ENCODE peak calls at places on chromosomes 4 and X, in seven cellular contexts. One of them, this sample, is unnamed. For H3K9me3, the result is how much of the 10 kb centered on the place peaks cover.

GRCh38 chrX:1316527-1316926 is 20.1 kb upstream of the IL3RA start:
- DNase-seq in suprapubic skin: peak
- DNase-seq in endodermal cell: no peak
- DNase-seq in left lung: peak
- DNase-seq in body of pancreas: peak
- DNase-seq in neural progenitor cell: no peak
- DNase-seq in colonic mucosa: peak
- DNase-seq in this sample: peak

GRCh38 chrX:129686422-129686948 is 31.7 kb upstream of the APLN start:
- DNase-seq in suprapubic skin: no peak
- DNase-seq in endodermal cell: no peak
- DNase-seq in left lung: no peak
- DNase-seq in body of pancreas: peak
- DNase-seq in neural progenitor cell: no peak
- DNase-seq in colonic mucosa: no peak
- DNase-seq in this sample: no peak

GRCh38 chr4:28555851-28556250 is 1695.2 kb downstream of the STIM2 start:
- DNase-seq in suprapubic skin: no peak
- DNase-seq in endodermal cell: no peak
- DNase-seq in left lung: no peak
- DNase-seq in body of pancreas: no peak
- DNase-seq in neural progenitor cell: no peak
- DNase-seq in colonic mucosa: no peak
- DNase-seq in this sample: no peak

GRCh38 chrX:22220941-22221340 is 51.8 kb upstream of the CBLL2 start:
- DNase-seq in suprapubic skin: no peak
- DNase-seq in endodermal cell: no peak
- DNase-seq in left lung: no peak
- DNase-seq in body of pancreas: no peak
- DNase-seq in neural progenitor cell: no peak
- DNase-seq in colonic mucosa: no peak
- DNase-seq in this sample: peak

GRCh38 chrX:46648660-46649059 is 75.1 kb downstream of the CHST7 start:
- DNase-seq in suprapubic skin: no peak
- DNase-seq in endodermal cell: peak
- DNase-seq in left lung: no peak
- DNase-seq in body of pancreas: no peak
- DNase-seq in neural progenitor cell: no peak
- DNase-seq in colonic mucosa: no peak
- DNase-seq in this sample: no peak

GRCh38 chr4:172786039-172786792 is 382.4 kb upstream of the GALNT7 start:
- DNase-seq in suprapubic skin: no peak
- DNase-seq in endodermal cell: no peak
- DNase-seq in left lung: no peak
- DNase-seq in body of pancreas: peak
- DNase-seq in neural progenitor cell: no peak
- DNase-seq in colonic mucosa: no peak
- DNase-seq in this sample: no peak

GRCh38 chrX:48683411-48683982 is at the start of gene WAS:
- DNase-seq in suprapubic skin: no peak
- DNase-seq in endodermal cell: no peak
- DNase-seq in left lung: no peak
- DNase-seq in body of pancreas: peak
- DNase-seq in neural progenitor cell: no peak
- DNase-seq in colonic mucosa: no peak
- DNase-seq in this sample: no peak

GRCh38 chr4:151489462-151490203 is 80.7 kb downstream of the FHIP1A start:
- DNase-seq in suprapubic skin: no peak
- DNase-seq in endodermal cell: peak
- DNase-seq in left lung: peak
- DNase-seq in body of pancreas: no peak
- DNase-seq in neural progenitor cell: peak
- DNase-seq in colonic mucosa: no peak
- DNase-seq in this sample: no peak

GRCh38 chr4:44448548-44449443 is at the start of gene KCTD8:
- DNase-seq in suprapubic skin: peak
- DNase-seq in endodermal cell: peak
- DNase-seq in left lung: peak
- DNase-seq in body of pancreas: peak
- DNase-seq in neural progenitor cell: peak
- DNase-seq in colonic mucosa: peak
- DNase-seq in this sample: peak

GRCh38 chr4:111031180-111031579 is 408.3 kb upstream of the PITX2 start:
- DNase-seq in suprapubic skin: no peak
- DNase-seq in endodermal cell: no peak
- DNase-seq in left lung: no peak
- DNase-seq in body of pancreas: no peak
- DNase-seq in neural progenitor cell: no peak
- DNase-seq in colonic mucosa: no peak
- DNase-seq in this sample: no peak

GRCh38 chrX:135543924-135544323 is 23.5 kb downstream of the INTS6L start:
- DNase-seq in suprapubic skin: no peak
- DNase-seq in endodermal cell: peak
- DNase-seq in left lung: no peak
- DNase-seq in body of pancreas: no peak
- DNase-seq in neural progenitor cell: peak
- DNase-seq in colonic mucosa: peak
- DNase-seq in this sample: no peak

GRCh38 chr4:5199912-5200311 is 148.6 kb downstream of the STK32B start:
- DNase-seq in suprapubic skin: no peak
- DNase-seq in endodermal cell: no peak
- DNase-seq in left lung: no peak
- DNase-seq in body of pancreas: no peak
- DNase-seq in neural progenitor cell: peak
- DNase-seq in colonic mucosa: no peak
- DNase-seq in this sample: no peak

GRCh38 chrX:68827256-68827655 is 1.6 kb upstream of the EFNB1 start:
- DNase-seq in suprapubic skin: no peak
- DNase-seq in endodermal cell: no peak
- DNase-seq in left lung: no peak
- DNase-seq in body of pancreas: no peak
- DNase-seq in neural progenitor cell: no peak
- DNase-seq in colonic mucosa: no peak
- DNase-seq in this sample: no peak

DNA sequence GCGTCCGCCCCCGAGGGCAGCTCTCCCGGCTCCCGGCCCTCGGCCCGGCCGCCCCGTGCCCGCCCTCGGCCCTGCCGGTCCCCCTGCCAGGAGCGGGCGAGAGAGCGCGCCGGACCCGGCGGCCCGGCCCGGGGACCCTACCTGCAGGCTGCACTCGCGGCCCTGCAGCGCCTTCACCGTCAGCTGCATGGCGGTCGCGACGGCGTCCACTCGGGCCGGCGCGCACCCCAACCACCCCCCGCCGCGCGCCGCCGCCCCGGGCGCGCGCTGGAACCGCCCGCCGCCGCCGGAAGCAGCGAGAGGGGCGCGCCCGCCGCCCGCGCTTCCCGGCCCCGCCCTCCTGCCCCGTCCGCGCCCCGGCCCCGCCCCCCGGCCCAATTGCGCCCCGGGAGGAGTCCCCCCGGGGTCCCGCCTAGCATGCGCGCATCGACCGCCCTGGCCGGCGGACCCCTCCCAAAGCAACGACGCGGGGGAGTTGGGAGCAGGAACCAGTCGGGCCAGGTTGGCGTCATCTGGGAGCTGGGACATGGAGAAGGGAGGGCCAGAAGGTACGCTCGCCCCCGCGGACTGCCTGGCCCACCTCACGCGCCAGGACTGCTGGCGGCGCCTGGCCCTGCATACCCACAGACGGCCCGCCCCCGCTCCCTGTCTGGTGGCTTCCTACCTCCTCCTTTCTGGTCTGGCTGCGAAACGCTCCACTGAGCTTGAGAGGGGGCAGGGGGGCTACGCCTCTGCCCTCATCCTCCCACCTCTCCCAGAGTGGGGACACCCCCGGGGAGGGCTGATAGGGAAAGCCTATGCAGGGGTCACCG is at the start of gene UBL4A:
- DNase-seq in suprapubic skin: peak
- DNase-seq in endodermal cell: peak
- DNase-seq in left lung: peak
- DNase-seq in body of pancreas: peak
- DNase-seq in neural progenitor cell: peak
- DNase-seq in colonic mucosa: peak
- DNase-seq in this sample: peak
- H3K9me3 ChIP-seq in suprapubic skin: under half
- H3K9me3 ChIP-seq in endodermal cell: under half
- H3K9me3 ChIP-seq in left lung: under half
- H3K9me3 ChIP-seq in body of pancreas: under half
- H3K9me3 ChIP-seq in neural progenitor cell: under half
- H3K9me3 ChIP-seq in colonic mucosa: under half
- H3K9me3 ChIP-seq in this sample: under half

GRCh38 chr4:70712604-70713452 is 8.9 kb upstream of the RUFY3 start:
- DNase-seq in suprapubic skin: no peak
- DNase-seq in endodermal cell: no peak
- DNase-seq in left lung: no peak
- DNase-seq in body of pancreas: no peak
- DNase-seq in neural progenitor cell: no peak
- DNase-seq in colonic mucosa: no peak
- DNase-seq in this sample: no peak

GRCh38 chr4:70709551-70710080 is 12.1 kb upstream of the RUFY3 start:
- DNase-seq in suprapubic skin: no peak
- DNase-seq in endodermal cell: no peak
- DNase-seq in left lung: no peak
- DNase-seq in body of pancreas: no peak
- DNase-seq in neural progenitor cell: peak
- DNase-seq in colonic mucosa: no peak
- DNase-seq in this sample: no peak

GRCh38 chr4:70713453-70714026 is 8.2 kb upstream of the RUFY3 start:
- DNase-seq in suprapubic skin: no peak
- DNase-seq in endodermal cell: peak
- DNase-seq in left lung: no peak
- DNase-seq in body of pancreas: no peak
- DNase-seq in neural progenitor cell: no peak
- DNase-seq in colonic mucosa: no peak
- DNase-seq in this sample: no peak

GRCh38 chr4:70712150-70712549 is 9.6 kb upstream of the RUFY3 start:
- DNase-seq in suprapubic skin: no peak
- DNase-seq in endodermal cell: no peak
- DNase-seq in left lung: no peak
- DNase-seq in body of pancreas: no peak
- DNase-seq in neural progenitor cell: no peak
- DNase-seq in colonic mucosa: no peak
- DNase-seq in this sample: no peak

DNA sequence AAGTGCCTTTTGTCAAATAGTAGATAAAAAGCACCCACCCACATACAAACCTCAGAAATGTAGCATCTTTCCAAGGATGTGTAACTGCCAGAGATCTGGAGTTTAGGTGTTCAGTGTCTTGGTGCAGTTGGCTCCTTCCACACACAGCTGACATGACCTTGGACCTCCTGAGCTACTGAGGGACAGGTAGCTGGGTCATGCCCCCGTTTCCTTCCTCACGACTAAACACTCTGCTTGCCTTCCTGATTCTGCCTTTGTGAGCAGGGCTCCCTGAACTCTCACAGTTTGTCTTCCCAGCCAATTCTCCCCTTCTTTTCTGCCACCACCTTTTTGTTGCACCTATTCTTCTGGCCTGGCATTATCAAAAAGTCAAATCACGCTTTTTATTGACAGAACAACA is 10.2 kb upstream of the RUFY3 start:
- DNase-seq in suprapubic skin: no peak
- DNase-seq in endodermal cell: no peak
- DNase-seq in left lung: no peak
- DNase-seq in body of pancreas: no peak
- DNase-seq in neural progenitor cell: no peak
- DNase-seq in colonic mucosa: no peak
- DNase-seq in this sample: no peak
- H3K4me3 ChIP-seq in suprapubic skin: no peak
- H3K4me3 ChIP-seq in endodermal cell: no peak
- H3K4me3 ChIP-seq in left lung: no peak
- H3K4me3 ChIP-seq in body of pancreas: no peak
- H3K4me3 ChIP-seq in neural progenitor cell: no peak
- H3K4me3 ChIP-seq in colonic mucosa: no peak
- H3K4me3 ChIP-seq in this sample: no peak

GRCh38 chr4:21205821-21206531 is 505.7 kb downstream of the PACRGL start:
- DNase-seq in suprapubic skin: no peak
- DNase-seq in endodermal cell: no peak
- DNase-seq in left lung: no peak
- DNase-seq in body of pancreas: no peak
- DNase-seq in neural progenitor cell: peak
- DNase-seq in colonic mucosa: no peak
- DNase-seq in this sample: no peak
- H3K9me3 ChIP-seq in suprapubic skin: under half
- H3K9me3 ChIP-seq in endodermal cell: under half
- H3K9me3 ChIP-seq in left lung: under half
- H3K9me3 ChIP-seq in body of pancreas: under half
- H3K9me3 ChIP-seq in neural progenitor cell: under half
- H3K9me3 ChIP-seq in colonic mucosa: under half
- H3K9me3 ChIP-seq in this sample: under half

GRCh38 chr4:184286346-184286745 is 68.7 kb upstream of the ENPP6 start:
- DNase-seq in suprapubic skin: no peak
- DNase-seq in endodermal cell: no peak
- DNase-seq in left lung: no peak
- DNase-seq in body of pancreas: no peak
- DNase-seq in neural progenitor cell: no peak
- DNase-seq in colonic mucosa: no peak
- DNase-seq in this sample: no peak

GRCh38 chr4:184289179-184289535 is 71.5 kb upstream of the ENPP6 start:
- DNase-seq in suprapubic skin: no peak
- DNase-seq in endodermal cell: no peak
- DNase-seq in left lung: no peak
- DNase-seq in body of pancreas: no peak
- DNase-seq in neural progenitor cell: no peak
- DNase-seq in colonic mucosa: no peak
- DNase-seq in this sample: no peak

GRCh38 chr4:184292465-184292867 is 74.8 kb upstream of the ENPP6 start:
- DNase-seq in suprapubic skin: no peak
- DNase-seq in endodermal cell: no peak
- DNase-seq in left lung: no peak
- DNase-seq in body of pancreas: no peak
- DNase-seq in neural progenitor cell: no peak
- DNase-seq in colonic mucosa: peak
- DNase-seq in this sample: no peak

GRCh38 chr4:184287697-184288255 is 70.1 kb upstream of the ENPP6 start:
- DNase-seq in suprapubic skin: no peak
- DNase-seq in endodermal cell: peak
- DNase-seq in left lung: peak
- DNase-seq in body of pancreas: peak
- DNase-seq in neural progenitor cell: peak
- DNase-seq in colonic mucosa: peak
- DNase-seq in this sample: no peak

DNA sequence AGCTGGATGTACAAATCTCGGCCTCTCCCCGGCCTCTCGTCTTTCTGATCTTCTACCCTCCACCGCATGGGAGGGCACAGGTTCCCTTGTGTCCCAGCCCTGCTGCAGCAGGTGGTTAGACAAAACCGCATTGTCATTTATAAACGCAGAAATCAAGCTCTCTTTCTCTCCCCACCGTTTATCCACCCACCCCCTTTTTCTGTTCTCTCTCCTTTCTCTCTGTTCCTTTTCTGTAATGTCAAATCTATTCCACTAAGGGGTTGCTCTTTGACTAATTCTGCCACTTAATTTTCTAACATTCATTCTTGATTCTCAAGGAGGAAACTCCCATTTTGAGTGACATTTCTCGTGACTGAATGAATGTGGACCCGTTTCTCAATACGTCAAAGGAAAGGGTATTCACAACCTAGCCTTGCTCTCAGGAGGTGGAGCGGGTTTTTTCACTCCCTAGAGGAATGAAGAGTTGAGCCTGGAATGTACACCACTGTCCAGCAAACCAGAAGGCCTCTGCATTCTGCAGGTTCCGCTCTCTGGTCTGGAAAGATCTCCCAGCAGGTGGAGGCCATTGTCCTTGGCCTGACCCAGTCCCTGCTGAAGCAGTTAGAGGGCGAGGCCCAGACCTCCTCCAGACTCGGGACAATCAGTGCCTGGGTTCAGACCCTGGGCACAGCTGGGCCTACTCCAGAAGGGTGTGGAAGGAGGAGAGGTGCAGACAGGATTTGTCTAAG is 70.9 kb upstream of the ENPP6 start:
- DNase-seq in suprapubic skin: no peak
- DNase-seq in endodermal cell: no peak
- DNase-seq in left lung: no peak
- DNase-seq in body of pancreas: no peak
- DNase-seq in neural progenitor cell: no peak
- DNase-seq in colonic mucosa: peak
- DNase-seq in this sample: no peak
- H3K4me3 ChIP-seq in suprapubic skin: no peak
- H3K4me3 ChIP-seq in endodermal cell: no peak
- H3K4me3 ChIP-seq in left lung: no peak
- H3K4me3 ChIP-seq in body of pancreas: no peak
- H3K4me3 ChIP-seq in neural progenitor cell: no peak
- H3K4me3 ChIP-seq in colonic mucosa: no peak
- H3K4me3 ChIP-seq in this sample: no peak